ENCODE peak calls at places on chromosomes 4 and X, in nine cellular contexts. I is CD4-positive, alpha-beta T cell; R is MCF 10A; H is GM13977; D is activated B cell treated with CpG ODN at 0.5 μM for 24 hours; U is endodermal cell; E is transverse colon; V is bronchial epithelial cell; J is cardiac muscle cell. Q is an unnamed sample.
A peak's percentile ranks its signal among the peaks of the same experiment; 100 is the strongest.

GRCh38 chrX:31993635-31994034 is 921.8 kb upstream of the FTHL17 start:
- DNase-seq in I (no peak), R (no peak), H (no peak), D (no peak), U (no peak), E (no peak), V (no peak), J (no peak), Q (no peak)

GRCh38 chr4:8769645-8770517 is 101.8 kb downstream of the HMX1 start:
- DNase-seq in I (no peak), R (no peak), H (no peak), D (no peak), U (peak; percentile 44), E (no peak), V (no peak), J (no peak), Q (no peak)

GRCh38 chrX:95117556-95117955 is 1443.5 kb downstream of the FAM133A start:
- DNase-seq in I (no peak), R (no peak), H (no peak), D (no peak), U (no peak), E (no peak), V (peak; percentile 73), J (no peak), Q (peak; percentile 57)

GRCh38 chrX:12011075-12011474 is 127.2 kb upstream of the FRMPD4 start:
- DNase-seq in I (no peak), R (peak; percentile 81), H (no peak), D (no peak), U (no peak), E (no peak), V (peak; percentile 90), J (no peak), Q (peak; percentile 89)

GRCh38 chr4:26252349-26252748 is 68.5 kb upstream of the RBPJ start:
- DNase-seq in I (no peak), R (no peak), H (no peak), D (no peak), U (no peak), E (no peak), V (no peak), J (no peak), Q (no peak)

GRCh38 chr4:130632731-130633604 is 1537.0 kb downstream of the C4orf33 start:
- DNase-seq in I (no peak), R (no peak), H (no peak), D (no peak), U (no peak), E (no peak), V (no peak), J (no peak), Q (no peak)

GRCh38 chr4:52235775-52236174 is 184.7 kb downstream of the SPATA18 start:
- DNase-seq in I (no peak), R (no peak), H (no peak), D (no peak), U (no peak), E (no peak), V (no peak), J (no peak), Q (no peak)

GRCh38 chr4:40719008-40719623 is 30.6 kb upstream of the NSUN7 start:
- DNase-seq in I (no peak), R (peak; percentile 74), H (peak; percentile 66), D (no peak), U (no peak), E (no peak), V (peak; percentile 74), J (peak; percentile 68), Q (peak; percentile 80)

GRCh38 chr4:105966046-105966445 is 70.8 kb downstream of the NPNT start:
- DNase-seq in I (no peak), R (peak; percentile 83), H (no peak), D (no peak), U (no peak), E (no peak), V (peak; percentile 71), J (peak; percentile 37), Q (peak; percentile 75)

GRCh38 chr4:138870739-138871633 is 144.6 kb upstream of the NOCT start:
- DNase-seq in I (peak; percentile 24), R (peak; percentile 81), H (peak; percentile 60), D (no peak), U (peak; percentile 90), E (peak; percentile 62), V (peak; percentile 65), J (peak; percentile 86), Q (peak; percentile 72)

GRCh38 chr4:140952709-140953108 is 180.6 kb downstream of the RNF150 start:
- DNase-seq in I (no peak), R (peak; percentile 91), H (no peak), D (no peak), U (no peak), E (no peak), V (peak; percentile 69), J (no peak), Q (peak; percentile 86)

GRCh38 chr4:99783940-99784339 is 32.7 kb upstream of the DAPP1 start:
- DNase-seq in I (no peak), R (no peak), H (no peak), D (no peak), U (no peak), E (no peak), V (peak; percentile 55), J (no peak), Q (peak; percentile 48)

GRCh38 chr4:95045429-95045828 is 287.7 kb downstream of the BMPR1B start:
- DNase-seq in I (no peak), R (no peak), H (no peak), D (no peak), U (no peak), E (no peak), V (peak; percentile 46), J (no peak), Q (peak; percentile 9)

GRCh38 chrX:143486105-143486504 is 31.2 kb downstream of the SPANXN3 start:
- DNase-seq in I (no peak), R (no peak), H (no peak), D (no peak), U (no peak), E (no peak), V (no peak), J (no peak), Q (no peak)

DNA sequence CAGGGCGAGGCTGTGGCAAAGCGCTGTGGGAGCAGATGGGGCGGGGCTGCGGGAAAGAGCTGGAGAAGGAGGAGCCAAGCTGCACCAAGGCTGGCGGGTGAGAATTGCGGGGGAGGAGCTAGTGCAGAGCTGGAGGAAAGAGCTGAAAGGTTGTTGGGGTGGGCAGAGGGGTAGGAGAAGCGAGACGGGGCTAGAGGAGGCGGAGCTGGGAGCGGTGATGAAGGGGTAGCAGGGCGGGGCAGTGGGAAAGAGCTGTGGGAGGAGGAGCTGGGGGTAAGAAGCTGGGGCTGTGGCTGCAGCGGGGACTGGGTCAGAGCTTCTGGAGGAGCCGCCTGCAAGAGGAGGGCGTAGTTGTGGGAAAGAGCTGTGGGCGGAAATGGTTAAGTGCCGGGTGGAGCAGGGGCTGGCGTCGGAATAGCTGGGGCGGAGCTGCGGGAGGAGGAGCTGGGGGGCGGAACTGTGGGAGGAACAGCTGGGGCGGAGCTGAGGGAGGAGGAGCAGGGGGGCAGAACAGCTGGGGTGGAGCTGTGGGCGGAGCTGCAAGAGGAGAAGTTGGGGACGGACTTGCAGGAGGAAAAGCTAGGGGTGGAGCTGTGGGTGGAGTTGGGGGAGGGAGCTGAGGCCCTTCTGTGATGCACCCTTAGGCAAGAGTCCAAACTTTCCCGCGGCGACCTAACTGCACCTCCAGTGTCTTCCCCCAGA is 1.9 kb upstream of the EOLA2 start:
- DNase-seq in I (peak; percentile 86), R (peak; percentile 95), H (peak; percentile 82), D (peak; percentile 75), U (peak; percentile 97), E (peak; percentile 95), V (peak; percentile 90), J (peak; percentile 92), Q (peak; percentile 97)
- TF ChIP-seq CTCF in I (no peak), R (no peak), H (no peak), D (no peak), U (peak; percentile 60), E (no peak), V (no peak), J (no peak), Q (no peak)

DNA sequence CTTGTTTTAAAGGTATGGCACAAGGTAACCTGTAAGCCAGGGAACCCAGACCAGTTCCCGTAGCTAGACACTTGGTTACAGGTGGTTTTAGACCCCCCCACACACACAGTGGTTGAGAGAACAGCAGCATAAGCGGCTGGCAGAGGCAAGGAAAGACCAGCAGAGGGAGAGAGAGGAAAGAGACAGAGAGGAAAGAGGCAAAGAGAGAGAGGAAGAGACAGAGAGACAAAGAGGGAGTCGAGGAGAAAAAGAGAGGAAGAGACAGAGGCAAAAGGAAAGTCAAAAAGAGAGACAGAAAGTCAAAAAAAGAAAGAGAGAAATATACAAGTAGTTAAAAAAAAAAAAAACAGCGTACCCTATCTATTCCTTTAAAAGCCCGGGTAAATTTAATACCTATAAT is 19.5 kb upstream of the PCSK1N start:
- DNase-seq in I (no peak), R (peak; percentile 11), H (no peak), D (no peak), U (peak; percentile 53), E (no peak), V (peak; percentile 11), J (no peak), Q (peak; percentile 28)
- TF ChIP-seq CTCF in I (no peak), R (peak; percentile 37), H (no peak), D (no peak), U (peak; percentile 60), E (no peak), V (peak; percentile 39), J (peak; percentile 40), Q (peak; percentile 45)

DNA sequence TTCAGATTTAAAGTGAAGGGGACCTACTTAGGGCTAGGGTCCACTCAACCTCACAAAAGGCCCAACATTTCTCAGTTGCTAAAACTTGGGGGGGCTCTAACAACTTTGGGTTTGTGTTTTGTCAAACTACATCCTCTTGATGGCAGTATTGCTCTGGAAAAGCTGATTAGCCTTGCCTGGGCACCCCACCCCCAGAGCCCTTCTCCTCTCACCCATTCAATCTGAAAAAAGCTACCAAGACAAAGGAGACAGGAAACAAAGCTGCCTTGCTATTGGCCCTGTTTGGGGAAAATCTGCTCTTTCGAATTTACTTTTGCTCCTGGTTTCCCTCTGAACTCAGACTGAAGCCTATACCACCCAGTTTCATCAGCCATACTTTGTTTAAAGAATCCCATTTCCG is 195.2 kb upstream of the STK26 start:
- DNase-seq in I (no peak), R (peak; percentile 30), H (peak; percentile 28), D (no peak), U (peak; percentile 78), E (no peak), V (no peak), J (peak; percentile 63), Q (peak; percentile 39)
- TF ChIP-seq CTCF in I (no peak), R (no peak), H (peak; percentile 58), D (no peak), U (peak; percentile 77), E (no peak), V (no peak), J (peak; percentile 16), Q (peak; percentile 11)

DNA sequence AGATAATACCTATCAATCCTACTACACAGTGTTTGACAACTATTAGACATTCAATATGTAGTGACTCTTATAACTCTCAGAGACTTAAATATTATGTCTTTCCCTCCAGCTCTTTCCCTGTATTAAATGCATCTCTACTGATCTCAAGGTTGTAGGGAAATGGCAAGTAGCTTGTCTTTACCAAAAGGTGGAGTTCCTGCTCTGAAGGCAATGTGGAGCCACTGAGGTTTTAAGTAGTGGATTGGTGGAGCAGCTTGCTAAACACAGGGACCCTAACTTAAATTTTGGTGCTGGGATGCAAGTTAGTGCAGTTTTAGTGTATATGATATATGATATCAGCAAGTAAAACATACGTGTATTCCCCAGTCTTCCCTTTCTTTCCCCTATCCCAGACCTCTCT is 13.1 kb downstream of the FNIP2 start:
- DNase-seq in I (no peak), R (no peak), H (no peak), D (no peak), U (no peak), E (no peak), V (no peak), J (peak; percentile 40), Q (no peak)
- TF ChIP-seq CTCF in I (no peak), R (no peak), H (no peak), D (no peak), U (peak; percentile 46), E (no peak), V (no peak), J (no peak), Q (no peak)